ENCODE peak calls at places on chromosomes 4 and X, in five cellular contexts. K is HFF-Myc; C is globus pallidus; W is pancreas; B is naive thymus-derived CD8-positive, alpha-beta T cell. Z is an unnamed sample.

GRCh38 chr4:182748283-182748682 is 168.9 kb downstream of the DCTD start:
- DNase-seq in B (no peak), K (no peak), C (no peak), W (no peak), Z (no peak)

GRCh38 chrX:150856101-150856500 is 42.4 kb downstream of the CD99L2 start:
- DNase-seq in B (no peak), C (no peak), W (no peak), K (no peak), Z (no peak)

GRCh38 chr4:175871774-175872405 is 59.8 kb upstream of the GPM6A start:
- DNase-seq in W (no peak), C (no peak), K (no peak), B (no peak), Z (no peak)

GRCh38 chrX:153761863-153762262 is 2.2 kb upstream of the PLXNB3 start:
- DNase-seq in W (no peak), C (no peak), K (no peak), B (no peak), Z (no peak)

GRCh38 chr4:945274-946102 is 13.2 kb downstream of the TMEM175 start:
- DNase-seq in K (no peak), C (no peak), W (no peak), B (no peak), Z (no peak)

GRCh38 chrX:153333271-153333670 is 682 bp upstream of the ZNF275 start:
- DNase-seq in C (no peak), B (no peak), K (no peak), W (no peak), Z (no peak)

GRCh38 chr4:41537267-41537890 is 578 bp upstream of the LIMCH1 start:
- DNase-seq in K (no peak), W (no peak), B (no peak), C (no peak), Z (no peak)

GRCh38 chr4:176818531-176818930 is 25.8 kb upstream of the VEGFC start:
- DNase-seq in B (no peak), C (no peak), K (no peak), W (no peak), Z (no peak)

GRCh38 chr4:168337550-168337940 is 19.0 kb upstream of the DDX60 start:
- DNase-seq in C (no peak), W (no peak), B (no peak), K (no peak), Z (no peak)

GRCh38 chrX:30141966-30142365 is 73.4 kb upstream of the MAGEB2 start:
- DNase-seq in B (no peak), C (peak), W (no peak), K (no peak), Z (no peak)

GRCh38 chr4:26468283-26468949 is 21.9 kb downstream of the CCKAR start:
- DNase-seq in B (no peak), K (no peak), W (no peak), C (no peak), Z (no peak)

GRCh38 chrX:57313583-57314215 is 27.2 kb downstream of the FAAH2 start:
- DNase-seq in W (no peak), K (no peak), B (no peak), C (no peak), Z (no peak)

GRCh38 chrX:101257448-101258259 is 33.5 kb downstream of the TAF7L start:
- DNase-seq in W (no peak), C (no peak), K (no peak), B (no peak), Z (no peak)

GRCh38 chr4:107826427-107826980 is 1.8 kb downstream of the SGMS2 start:
- DNase-seq in B (no peak), C (no peak), K (no peak), W (no peak), Z (no peak)

GRCh38 chr4:140109626-140110213 is 44.3 kb downstream of the MAML3 start:
- DNase-seq in W (no peak), K (no peak), B (no peak), C (no peak), Z (no peak)

GRCh38 chr4:65668201-65669007 is 1.9 kb downstream of the EPHA5 start:
- DNase-seq in C (no peak), B (no peak), K (no peak), W (peak), Z (no peak)

GRCh38 chr4:5843573-5844239 is 49.2 kb downstream of the CRMP1 start:
- DNase-seq in W (no peak), K (no peak), C (no peak), B (no peak), Z (no peak)